ENCODE peak calls at places on chromosomes 2 and 18, in ten cellular contexts. One of them, this sample, is unnamed.

GRCh38 chr18:57780318-57781127 is 22.6 kb downstream of the ATP8B1 start:
- DNase-seq in T-helper 2 cell: no peak
- DNase-seq in sciatic nerve: no peak
- DNase-seq in mesendoderm: peak; percentile 62
- DNase-seq in kidney tubule cell: no peak
- DNase-seq in brain microvascular endothelial cell: peak; percentile 50
- DNase-seq in fibroblast of mammary gland: peak; percentile 87
- DNase-seq in cerebellum: no peak
- DNase-seq in H54: no peak
- DNase-seq in Ammon's horn: no peak
- DNase-seq in this sample: peak; percentile 86

GRCh38 chr18:3581890-3582289 is 131.9 kb downstream of the TGIF1 start:
- DNase-seq in mesendoderm: no peak
- DNase-seq in kidney tubule cell: no peak
- DNase-seq in sciatic nerve: no peak
- DNase-seq in cerebellum: no peak
- DNase-seq in H54: no peak
- DNase-seq in Ammon's horn: no peak
- DNase-seq in T-helper 2 cell: no peak
- DNase-seq in brain microvascular endothelial cell: no peak
- DNase-seq in fibroblast of mammary gland: no peak
- DNase-seq in this sample: no peak

GRCh38 chr2:18834341-18834740 is 245.0 kb upstream of the NT5C1B start:
- DNase-seq in T-helper 2 cell: no peak
- DNase-seq in sciatic nerve: no peak
- DNase-seq in cerebellum: peak; percentile 5
- DNase-seq in H54: peak; percentile 12
- DNase-seq in kidney tubule cell: peak; percentile 94
- DNase-seq in Ammon's horn: no peak
- DNase-seq in fibroblast of mammary gland: peak; percentile 98
- DNase-seq in mesendoderm: no peak
- DNase-seq in brain microvascular endothelial cell: peak; percentile 35
- DNase-seq in this sample: no peak

GRCh38 chr2:40287201-40287600 is 164.7 kb downstream of the SLC8A1 start:
- DNase-seq in cerebellum: no peak
- DNase-seq in mesendoderm: no peak
- DNase-seq in kidney tubule cell: no peak
- DNase-seq in H54: no peak
- DNase-seq in Ammon's horn: no peak
- DNase-seq in T-helper 2 cell: no peak
- DNase-seq in sciatic nerve: no peak
- DNase-seq in fibroblast of mammary gland: peak; percentile 59
- DNase-seq in brain microvascular endothelial cell: no peak
- DNase-seq in this sample: no peak

GRCh38 chr2:237208373-237209045 is 122.8 kb downstream of the COPS8 start:
- DNase-seq in sciatic nerve: no peak
- DNase-seq in fibroblast of mammary gland: peak; percentile 98
- DNase-seq in cerebellum: no peak
- DNase-seq in mesendoderm: no peak
- DNase-seq in Ammon's horn: no peak
- DNase-seq in T-helper 2 cell: no peak
- DNase-seq in H54: no peak
- DNase-seq in kidney tubule cell: no peak
- DNase-seq in brain microvascular endothelial cell: peak; percentile 81
- DNase-seq in this sample: no peak

GRCh38 chr2:98157557-98157956 is 70.6 kb downstream of the VWA3B start:
- DNase-seq in sciatic nerve: no peak
- DNase-seq in cerebellum: no peak
- DNase-seq in H54: no peak
- DNase-seq in Ammon's horn: no peak
- DNase-seq in fibroblast of mammary gland: no peak
- DNase-seq in brain microvascular endothelial cell: no peak
- DNase-seq in kidney tubule cell: no peak
- DNase-seq in T-helper 2 cell: no peak
- DNase-seq in mesendoderm: peak; percentile 60
- DNase-seq in this sample: peak; percentile 12

GRCh38 chr2:160214461-160215055 is 14.5 kb upstream of the ITGB6 start:
- DNase-seq in cerebellum: no peak
- DNase-seq in brain microvascular endothelial cell: peak; percentile 91
- DNase-seq in Ammon's horn: no peak
- DNase-seq in fibroblast of mammary gland: peak; percentile 94
- DNase-seq in mesendoderm: peak; percentile 36
- DNase-seq in sciatic nerve: no peak
- DNase-seq in T-helper 2 cell: no peak
- DNase-seq in kidney tubule cell: peak; percentile 95
- DNase-seq in H54: peak; percentile 43
- DNase-seq in this sample: peak; percentile 81

GRCh38 chr2:10234409-10235094 is 68.2 kb upstream of the HPCAL1 start:
- DNase-seq in sciatic nerve: no peak
- DNase-seq in fibroblast of mammary gland: no peak
- DNase-seq in Ammon's horn: no peak
- DNase-seq in mesendoderm: no peak
- DNase-seq in T-helper 2 cell: no peak
- DNase-seq in H54: no peak
- DNase-seq in brain microvascular endothelial cell: no peak
- DNase-seq in cerebellum: no peak
- DNase-seq in kidney tubule cell: no peak
- DNase-seq in this sample: no peak

GRCh38 chr2:22282215-22282614 is 1102.8 kb upstream of the KLHL29 start:
- DNase-seq in brain microvascular endothelial cell: no peak
- DNase-seq in cerebellum: no peak
- DNase-seq in fibroblast of mammary gland: no peak
- DNase-seq in mesendoderm: no peak
- DNase-seq in kidney tubule cell: no peak
- DNase-seq in sciatic nerve: no peak
- DNase-seq in T-helper 2 cell: no peak
- DNase-seq in H54: no peak
- DNase-seq in Ammon's horn: no peak
- DNase-seq in this sample: no peak

GRCh38 chr18:11733031-11733430 is 44.0 kb downstream of the GNAL start:
- DNase-seq in fibroblast of mammary gland: peak; percentile 59
- DNase-seq in cerebellum: no peak
- DNase-seq in T-helper 2 cell: peak; percentile 49
- DNase-seq in H54: peak; percentile 76
- DNase-seq in kidney tubule cell: peak; percentile 72
- DNase-seq in mesendoderm: peak; percentile 77
- DNase-seq in brain microvascular endothelial cell: peak; percentile 60
- DNase-seq in Ammon's horn: peak; percentile 74
- DNase-seq in sciatic nerve: peak; percentile 89
- DNase-seq in this sample: peak; percentile 51

GRCh38 chr2:98269274-98269673 is 77.0 kb upstream of the CNGA3 start:
- DNase-seq in cerebellum: no peak
- DNase-seq in mesendoderm: peak; percentile 86
- DNase-seq in fibroblast of mammary gland: peak; percentile 62
- DNase-seq in T-helper 2 cell: no peak
- DNase-seq in H54: peak; percentile 20
- DNase-seq in brain microvascular endothelial cell: peak; percentile 61
- DNase-seq in Ammon's horn: peak; percentile 13
- DNase-seq in sciatic nerve: no peak
- DNase-seq in kidney tubule cell: peak; percentile 57
- DNase-seq in this sample: no peak

GRCh38 chr18:60146220-60146960 is 226.2 kb downstream of the MC4R start:
- DNase-seq in cerebellum: no peak
- DNase-seq in kidney tubule cell: peak; percentile 1
- DNase-seq in brain microvascular endothelial cell: peak; percentile 31
- DNase-seq in H54: no peak
- DNase-seq in Ammon's horn: no peak
- DNase-seq in mesendoderm: no peak
- DNase-seq in fibroblast of mammary gland: peak; percentile 67
- DNase-seq in T-helper 2 cell: no peak
- DNase-seq in sciatic nerve: no peak
- DNase-seq in this sample: no peak

GRCh38 chr2:6538607-6539006 is 327.1 kb downstream of the CMPK2 start:
- DNase-seq in fibroblast of mammary gland: no peak
- DNase-seq in kidney tubule cell: no peak
- DNase-seq in H54: no peak
- DNase-seq in cerebellum: no peak
- DNase-seq in brain microvascular endothelial cell: no peak
- DNase-seq in T-helper 2 cell: no peak
- DNase-seq in sciatic nerve: no peak
- DNase-seq in mesendoderm: no peak
- DNase-seq in Ammon's horn: no peak
- DNase-seq in this sample: no peak

GRCh38 chr2:46535360-46535759 is 56.0 kb downstream of the TMEM247 start:
- DNase-seq in sciatic nerve: no peak
- DNase-seq in kidney tubule cell: no peak
- DNase-seq in Ammon's horn: no peak
- DNase-seq in brain microvascular endothelial cell: no peak
- DNase-seq in T-helper 2 cell: no peak
- DNase-seq in cerebellum: no peak
- DNase-seq in mesendoderm: no peak
- DNase-seq in H54: no peak
- DNase-seq in fibroblast of mammary gland: no peak
- DNase-seq in this sample: no peak